ENCODE peak calls at places on chromosome 3, in nine cellular contexts. L is fibroblast of the aortic adventitia, X is heart right ventricle, R is fibroblast of pulmonary artery, K is breast epithelium, S is kidney epithelial cell, N is IMR-90, O is AG09319, H is fibroblast of mammary gland. W is an unnamed sample.
A peak's percentile ranks its signal among the peaks of the same experiment; 100 is the strongest.

GRCh38 chr3:11236588-11237461 is 35.4 kb upstream of the ATG7 start:
- DNase-seq in O (peak; percentile 48), L (peak; percentile 73), X (peak; percentile 40), R (peak; percentile 43), H (peak; percentile 47), S (no peak), N (peak; percentile 69), K (peak; percentile 46), W (no peak)

GRCh38 chr3:15107075-15107947 is 8.4 kb upstream of the RBSN start:
- DNase-seq in N (no peak), S (no peak), X (no peak), O (no peak), H (no peak), K (no peak), L (no peak), R (no peak), W (no peak)

GRCh38 chr3:177229791-177230190 is 32.5 kb upstream of the TBL1XR1 start:
- DNase-seq in X (no peak), H (peak; percentile 19), L (peak; percentile 40), S (no peak), R (peak; percentile 68), N (peak; percentile 11), K (no peak), O (no peak), W (no peak)

GRCh38 chr3:139292933-139293664 is 50.7 kb upstream of the MRPS22 start:
- DNase-seq in X (no peak), S (no peak), L (no peak), K (peak; percentile 18), O (no peak), N (peak; percentile 69), H (peak; percentile 14), R (no peak), W (no peak)

GRCh38 chr3:29949131-29949530 is 657.3 kb upstream of the TGFBR2 start:
- DNase-seq in N (peak; percentile 35), R (peak; percentile 42), S (no peak), X (no peak), K (no peak), L (peak; percentile 13), O (no peak), H (peak; percentile 10), W (no peak)

GRCh38 chr3:113839551-113839950 is 963 bp downstream of the GRAMD1C start:
- DNase-seq in H (no peak), N (no peak), L (no peak), S (no peak), K (no peak), O (no peak), R (no peak), X (no peak), W (no peak)

GRCh38 chr3:146300756-146301155 is 49.9 kb upstream of the PLSCR4 start:
- DNase-seq in L (no peak), K (no peak), X (no peak), H (no peak), R (no peak), N (no peak), S (no peak), O (no peak), W (no peak)

GRCh38 chr3:126284258-126284904 is 72.8 kb downstream of the KLF15 start:
- DNase-seq in N (peak; percentile 63), H (peak; percentile 78), X (no peak), L (no peak), K (no peak), S (no peak), O (no peak), R (peak; percentile 44), W (no peak)

GRCh38 chr3:129058441-129059194 is 2.0 kb upstream of the GP9 start:
- DNase-seq in L (no peak), K (peak; percentile 53), H (no peak), O (no peak), X (no peak), R (no peak), N (no peak), S (no peak), W (no peak)

GRCh38 chr3:15271785-15272381 is 60.5 kb downstream of the SH3BP5 start:
- DNase-seq in S (no peak), H (no peak), R (no peak), O (no peak), K (no peak), X (peak; percentile 44), L (no peak), N (no peak), W (peak; percentile 91)

GRCh38 chr3:63961891-63962290 is 49.7 kb upstream of the SCAANT1 start:
- DNase-seq in N (peak; percentile 68), S (no peak), L (peak; percentile 54), R (peak; percentile 58), H (peak; percentile 59), O (no peak), K (no peak), X (no peak), W (no peak)

GRCh38 chr3:148101061-148101460 is 596.6 kb upstream of the AGTR1 start:
- DNase-seq in H (peak; percentile 84), N (peak; percentile 20), S (no peak), L (peak; percentile 31), K (no peak), R (no peak), O (peak; percentile 2), X (no peak), W (no peak)

GRCh38 chr3:111859974-111860859 is 1.2 kb downstream of the PHLDB2 start:
- DNase-seq in N (peak; percentile 87), K (peak; percentile 85), X (peak; percentile 88), R (peak; percentile 94), L (peak; percentile 92), S (no peak), O (peak; percentile 72), H (peak; percentile 90), W (peak; percentile 48)

GRCh38 chr3:111863942-111864341 is 4.9 kb downstream of the PHLDB2 start:
- DNase-seq in X (peak; percentile 35), O (no peak), H (no peak), N (peak; percentile 16), L (peak; percentile 48), S (no peak), R (no peak), K (no peak), W (no peak)

GRCh38 chr3:111862974-111863373 is 3.9 kb downstream of the PHLDB2 start:
- DNase-seq in K (no peak), X (no peak), R (no peak), L (no peak), N (no peak), S (no peak), H (no peak), O (no peak), W (no peak)

GRCh38 chr3:111861396-111861795 is 2.3 kb downstream of the PHLDB2 start:
- DNase-seq in O (no peak), X (peak; percentile 15), S (no peak), R (peak; percentile 60), L (peak; percentile 50), K (no peak), N (no peak), H (no peak), W (no peak)

DNA sequence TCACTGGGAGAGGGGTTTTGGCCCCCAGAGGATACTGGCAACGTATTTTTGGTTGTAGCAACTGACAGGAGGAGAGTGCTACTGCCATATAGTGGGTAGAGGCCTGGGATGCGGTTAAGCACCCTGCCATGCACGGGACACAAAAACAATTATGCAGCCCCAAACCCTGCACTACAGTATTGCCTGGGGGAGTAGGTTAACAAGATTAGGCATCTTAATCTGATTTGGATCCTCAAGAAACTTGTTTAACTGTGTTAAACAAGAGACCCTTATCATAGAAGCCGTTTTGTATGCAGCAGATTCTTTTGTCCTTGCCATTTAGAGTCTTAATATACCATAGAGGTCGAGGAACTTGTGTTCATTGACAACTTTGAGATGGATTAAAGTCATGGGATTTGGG is 3.4 kb downstream of the PHLDB2 start:
- DNase-seq in S (no peak), O (no peak), X (no peak), K (no peak), L (no peak), R (no peak), H (no peak), N (no peak), W (no peak)
- TF ChIP-seq CTCF in S (no peak), O (no peak), X (no peak), K (no peak), L (no peak), R (no peak), H (no peak), N (no peak), W (no peak)

GRCh38 chr3:13416002-13416793 is 3.9 kb downstream of the NUP210 start:
- DNase-seq in H (no peak), O (no peak), K (no peak), X (no peak), L (no peak), R (no peak), N (no peak), S (no peak), W (no peak)
- TF ChIP-seq CTCF in H (no peak), O (no peak), K (no peak), X (no peak), L (no peak), R (no peak), N (no peak), S (peak; percentile 15), W (peak; percentile 17)

DNA sequence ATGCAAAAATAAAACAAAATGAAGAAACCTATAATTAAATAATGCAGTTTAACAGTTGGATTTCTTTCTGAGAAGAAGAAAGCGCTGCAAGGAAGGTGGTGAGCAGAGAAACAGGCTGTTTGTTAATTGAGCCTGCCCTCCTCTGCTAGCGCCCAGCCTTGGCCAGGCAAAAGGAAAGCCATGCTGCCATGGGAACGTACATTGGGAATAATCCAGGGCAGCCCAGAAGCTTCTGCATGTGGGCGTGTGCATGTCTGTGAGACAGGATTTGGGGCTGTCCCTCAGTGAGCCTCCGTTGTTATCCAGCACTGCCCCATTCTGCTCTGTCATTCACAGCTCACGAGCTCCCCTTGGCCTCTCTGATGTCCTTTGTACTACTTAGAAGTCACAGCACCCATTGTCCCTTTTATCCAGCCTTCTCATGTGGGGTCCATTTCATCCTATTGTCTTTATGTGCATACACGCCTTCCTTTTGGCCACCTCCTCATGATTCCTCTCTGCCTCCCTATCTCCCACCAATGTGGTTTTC is 239.1 kb upstream of the ROPN1 start:
- DNase-seq in S (no peak), O (no peak), K (no peak), H (no peak), X (no peak), L (no peak), R (no peak), N (no peak), W (no peak)
- TF ChIP-seq CTCF in S (no peak), O (no peak), K (no peak), H (no peak), X (no peak), L (no peak), R (no peak), N (no peak), W (no peak)

GRCh38 chr3:44915702-44916438 is 41.5 kb downstream of the TGM4 start:
- DNase-seq in L (peak; percentile 10), R (peak; percentile 33), H (peak; percentile 39), S (no peak), N (peak; percentile 25), X (peak; percentile 11), K (no peak), O (no peak), W (no peak)

GRCh38 chr3:44913868-44914468 is 39.6 kb downstream of the TGM4 start:
- DNase-seq in R (peak; percentile 78), L (peak; percentile 75), S (no peak), K (no peak), H (peak; percentile 80), O (peak; percentile 16), X (peak; percentile 44), N (peak; percentile 69), W (no peak)

GRCh38 chr3:44918087-44918486 is 43.7 kb downstream of the TGM4 start:
- DNase-seq in X (no peak), R (no peak), N (no peak), S (no peak), O (no peak), K (no peak), L (no peak), H (no peak), W (no peak)

GRCh38 chr3:44918581-44918980 is 44.2 kb downstream of the TGM4 start:
- DNase-seq in X (no peak), R (no peak), S (no peak), H (no peak), K (no peak), N (no peak), O (no peak), L (no peak), W (no peak)

GRCh38 chr3:44914936-44915335 is 40.5 kb downstream of the TGM4 start:
- DNase-seq in H (no peak), K (no peak), S (no peak), O (no peak), R (peak; percentile 16), L (no peak), N (no peak), X (no peak), W (no peak)
- TF ChIP-seq CTCF in H (peak; percentile 40), K (no peak), S (peak; percentile 32), O (peak; percentile 29), R (peak; percentile 38), L (no peak), N (peak; percentile 34), X (no peak), W (no peak)